ENCODE peak calls at places on chromosomes 6 and 20, in seven cellular contexts. D is A172, P is stomach, F is NCI-H146, N is NCI-H1417, I is AG09319, C is heart right ventricle. E is an unnamed sample.

GRCh38 chr6:37018152-37019064 is 13.0 kb downstream of the FGD2 start:
- DNase-seq in D (peak), P (peak), F (peak), N (peak), I (peak), C (peak), E (peak)

GRCh38 chr6:156767603-156768467 is 9.3 kb upstream of the ARID1B start:
- DNase-seq in D (no peak), P (no peak), F (no peak), N (no peak), I (no peak), C (no peak), E (no peak)

GRCh38 chr6:142819603-142820335 is 125.2 kb downstream of the HIVEP2 start:
- DNase-seq in D (peak), P (no peak), F (no peak), N (peak), I (no peak), C (no peak), E (no peak)

GRCh38 chr6:168073937-168074730 is 4.9 kb downstream of the FRMD1 start:
- DNase-seq in D (no peak), P (no peak), F (no peak), N (no peak), I (no peak), C (no peak), E (no peak)

GRCh38 chr6:44381739-44382138 is 5.8 kb upstream of the CDC5L start:
- DNase-seq in D (no peak), P (no peak), F (no peak), N (no peak), I (no peak), C (no peak), E (no peak)

GRCh38 chr20:41643504-41643938 is 25.3 kb upstream of the CHD6 start:
- DNase-seq in D (peak), P (peak), F (peak), N (peak), I (no peak), C (no peak), E (no peak)

GRCh38 chr6:111980979-111981378 is 72.9 kb upstream of the CCN6 start:
- DNase-seq in D (no peak), P (no peak), F (no peak), N (no peak), I (no peak), C (peak), E (no peak)

GRCh38 chr6:168368971-168369370 is 49.4 kb upstream of the DACT2 start:
- DNase-seq in D (no peak), P (no peak), F (no peak), N (no peak), I (no peak), C (no peak), E (no peak)

GRCh38 chr6:114000066-114000465 is 29.1 kb upstream of the HDAC2 start:
- DNase-seq in D (peak), P (no peak), F (no peak), N (no peak), I (no peak), C (no peak), E (no peak)

GRCh38 chr6:16057411-16057810 is 71.5 kb upstream of the MYLIP start:
- DNase-seq in D (no peak), P (no peak), F (no peak), N (no peak), I (no peak), C (no peak), E (no peak)

GRCh38 chr6:4346659-4347333 is 211.4 kb upstream of the ECI2 start:
- DNase-seq in D (no peak), P (no peak), F (no peak), N (no peak), I (no peak), C (peak), E (no peak)

GRCh38 chr6:56649053-56649769 is 6.5 kb upstream of the DST start:
- DNase-seq in D (no peak), P (no peak), F (peak), N (peak), I (no peak), C (no peak), E (no peak)

GRCh38 chr20:40797425-40797824 is 108.4 kb upstream of the MAFB start:
- DNase-seq in D (peak), P (peak), F (peak), N (peak), I (peak), C (no peak), E (no peak)

GRCh38 chr20:19024296-19025035 is 188.0 kb upstream of the SLC24A3 start:
- DNase-seq in D (no peak), P (no peak), F (no peak), N (no peak), I (no peak), C (no peak), E (no peak)

GRCh38 chr20:9035129-9035528 is 33.8 kb upstream of the PLCB4 start:
- DNase-seq in D (peak), P (no peak), F (no peak), N (no peak), I (peak), C (no peak), E (peak)

GRCh38 chr20:1905693-1906092 is 10.5 kb downstream of the SIRPA start:
- DNase-seq in D (no peak), P (no peak), F (no peak), N (no peak), I (no peak), C (no peak), E (no peak)

GRCh38 chr6:10315034-10315433 is 99.8 kb downstream of the TFAP2A start:
- DNase-seq in D (no peak), P (no peak), F (peak), N (no peak), I (no peak), C (no peak), E (no peak)

GRCh38 chr6:21444861-21445260 is 148.7 kb upstream of the SOX4 start:
- DNase-seq in D (no peak), P (no peak), F (no peak), N (no peak), I (no peak), C (no peak), E (no peak)

E was measured in BJ.